ENCODE peak calls at places on chromosomes 2 and 18, in six cellular contexts. U is HepG2, V is GM12878, F is H1, Q is SK-N-SH, H is K562. O is an unnamed sample.
A peak's percentile ranks its signal among the peaks of the same experiment; 100 is the strongest.

GRCh38 chr2:20128506-20129319 is 77.3 kb upstream of the LAPTM4A start:
- DNase-seq in Q (no peak), U (no peak), V (no peak), F (no peak), H (no peak), O (no peak)

GRCh38 chr2:120239488-120240287 is 13.0 kb upstream of the RALB start:
- DNase-seq in F (no peak), Q (no peak), H (peak; percentile 32), U (peak; percentile 37), V (no peak), O (no peak)

GRCh38 chr18:23250893-23251656 is 115.8 kb downstream of the CABLES1 start:
- DNase-seq in Q (no peak), F (no peak), H (no peak), V (no peak), U (no peak), O (no peak)

GRCh38 chr2:24986397-24986796 is 14.6 kb upstream of the DNAJC27 start:
- DNase-seq in U (no peak), F (no peak), H (no peak), Q (no peak), V (no peak), O (no peak)

GRCh38 chr2:102238039-102238756 is 51.4 kb downstream of the IL1RL2 start:
- DNase-seq in H (no peak), U (no peak), F (no peak), V (no peak), Q (no peak), O (no peak)

GRCh38 chr2:49248506-49248905 is 94.2 kb upstream of the FSHR start:
- DNase-seq in V (no peak), F (no peak), Q (no peak), U (peak; percentile 14), H (no peak), O (no peak)

GRCh38 chr2:45649855-45650806 is 1.3 kb upstream of the PRKCE start:
- DNase-seq in V (no peak), F (no peak), H (peak; percentile 59), Q (peak; percentile 89), U (peak; percentile 64), O (no peak)

GRCh38 chr2:230498506-230499107 is 82.6 kb downstream of the SP100 start:
- DNase-seq in Q (no peak), H (no peak), U (no peak), V (no peak), F (no peak), O (no peak)

GRCh38 chr2:160650196-160651108 is 156.8 kb upstream of the RBMS1 start:
- DNase-seq in H (no peak), F (no peak), U (no peak), V (no peak), Q (no peak), O (no peak)

GRCh38 chr2:48199076-48199475 is 292.8 kb upstream of the FBXO11 start:
- DNase-seq in F (no peak), Q (no peak), V (no peak), U (no peak), H (no peak), O (no peak)

GRCh38 chr2:101540518-101540917 is 65.6 kb upstream of the RFX8 start:
- DNase-seq in V (no peak), U (no peak), Q (no peak), F (no peak), H (no peak), O (no peak)

GRCh38 chr18:48948112-48949050 is 2.4 kb downstream of the SMAD7 start:
- DNase-seq in H (peak; percentile 25), V (no peak), F (no peak), U (peak; percentile 94), Q (peak; percentile 69), O (no peak)

GRCh38 chr18:48950536-48951447 is at the start of gene SMAD7:
- DNase-seq in F (no peak), H (peak; percentile 26), V (no peak), Q (peak; percentile 52), U (no peak), O (no peak)

GRCh38 chr18:48949606-48950535 is 894 bp downstream of the SMAD7 start:
- DNase-seq in U (no peak), V (no peak), Q (peak; percentile 71), F (no peak), H (peak; percentile 33), O (no peak)

GRCh38 chr18:48947583-48947982 is 3.2 kb downstream of the SMAD7 start:
- DNase-seq in H (no peak), Q (peak; percentile 68), U (no peak), V (no peak), F (no peak), O (no peak)

DNA sequence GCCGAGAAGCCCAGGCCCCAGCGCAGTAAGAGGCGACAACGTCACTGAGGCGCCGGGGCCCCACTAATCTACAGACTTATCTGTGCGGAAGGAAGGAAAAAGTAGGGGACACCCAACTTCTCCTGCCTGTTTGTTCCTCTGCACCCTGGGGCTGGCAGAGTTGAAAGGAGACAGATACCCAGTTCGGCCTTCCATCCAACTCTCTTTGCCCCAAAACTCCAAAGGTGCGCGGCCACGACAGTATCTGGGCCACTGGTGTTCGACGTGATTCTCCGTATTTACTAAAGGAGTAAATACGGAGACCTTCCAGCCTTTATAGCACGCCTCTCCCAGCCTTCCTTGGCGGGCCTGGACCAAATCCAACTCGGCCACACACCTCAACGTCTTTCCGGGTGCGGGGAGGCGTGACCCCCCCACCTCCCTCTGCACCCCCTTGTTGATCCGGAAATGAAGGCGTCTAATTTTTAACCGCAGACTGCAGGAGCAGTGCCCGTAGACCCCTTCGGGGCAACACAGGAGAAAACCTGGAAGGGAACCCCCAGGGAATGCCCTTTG is 1.6 kb downstream of the SMAD7 start:
- DNase-seq in U (no peak), Q (no peak), V (no peak), F (no peak), H (no peak), O (no peak)
- TF ChIP-seq JUND in U (no peak), Q (no peak), V (no peak), F (no peak), H (no peak), O (no peak)

GRCh38 chr2:174027956-174028355 is 62.8 kb upstream of the SP3 start:
- DNase-seq in V (no peak), U (no peak), H (no peak), Q (no peak), F (no peak), O (no peak)

GRCh38 chr2:174023591-174024523 is 58.7 kb upstream of the SP3 start:
- DNase-seq in F (no peak), H (no peak), V (no peak), U (peak; percentile 78), Q (peak; percentile 81), O (peak; percentile 27)

GRCh38 chr2:174024524-174025270 is 59.5 kb upstream of the SP3 start:
- DNase-seq in H (no peak), F (no peak), V (no peak), U (no peak), Q (no peak), O (no peak)

GRCh38 chr2:174026122-174026845 is 61.1 kb upstream of the SP3 start:
- DNase-seq in U (no peak), Q (no peak), F (no peak), H (no peak), V (no peak), O (no peak)

DNA sequence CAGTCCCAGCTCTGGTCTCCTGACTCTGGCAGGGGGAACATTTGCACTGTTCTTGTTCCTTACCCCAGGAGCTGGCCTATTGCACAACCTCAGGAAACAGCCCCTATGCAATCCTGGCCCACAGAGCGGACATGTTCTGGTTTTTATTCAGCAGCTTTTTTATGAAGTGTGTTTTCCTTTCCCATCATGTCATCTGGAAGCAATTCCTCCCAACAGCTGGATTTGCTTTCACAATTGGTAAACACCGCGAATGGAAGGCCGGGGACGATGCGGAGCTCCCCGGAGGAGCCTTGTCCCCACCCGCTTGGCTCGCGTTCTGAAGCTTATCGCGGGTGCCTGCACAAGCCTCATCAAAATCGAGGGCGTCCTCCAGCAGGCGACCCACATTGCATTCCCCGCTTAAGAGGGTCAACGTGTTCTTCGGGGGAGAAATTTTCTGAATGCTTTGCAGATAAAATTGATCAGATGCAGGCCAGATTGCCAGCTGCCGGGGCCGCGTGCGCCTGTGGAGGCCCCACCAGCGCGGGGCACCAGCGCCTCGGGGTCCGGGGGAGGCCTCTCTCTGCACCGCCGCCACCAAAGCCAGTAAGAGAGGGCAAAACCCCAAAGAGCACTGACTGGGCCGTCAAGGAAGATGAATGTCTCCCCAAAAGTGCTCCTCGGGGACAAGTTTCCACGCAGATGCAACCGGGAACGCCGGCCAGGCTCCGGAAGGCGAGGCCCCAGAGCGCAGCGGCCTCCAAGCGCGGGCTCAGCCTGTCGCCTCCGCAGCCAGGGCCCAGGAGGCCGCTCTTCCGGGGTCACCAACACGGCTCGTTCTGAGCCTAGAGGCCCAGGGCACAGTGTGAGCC is 60.3 kb upstream of the SP3 start:
- DNase-seq in H (no peak), Q (peak; percentile 76), V (no peak), U (peak; percentile 72), F (no peak), O (no peak)
- TF ChIP-seq RAD21 in H (no peak), Q (no peak), V (no peak), U (no peak), F (no peak), O (no peak)

GRCh38 chr18:9985641-9986040 is 71.8 kb downstream of the VAPA start:
- DNase-seq in U (no peak), H (no peak), F (no peak), Q (no peak), V (no peak), O (no peak)
- TF ChIP-seq CTCF in U (no peak), H (no peak), F (no peak), Q (no peak), V (no peak), O (no peak)

DNA sequence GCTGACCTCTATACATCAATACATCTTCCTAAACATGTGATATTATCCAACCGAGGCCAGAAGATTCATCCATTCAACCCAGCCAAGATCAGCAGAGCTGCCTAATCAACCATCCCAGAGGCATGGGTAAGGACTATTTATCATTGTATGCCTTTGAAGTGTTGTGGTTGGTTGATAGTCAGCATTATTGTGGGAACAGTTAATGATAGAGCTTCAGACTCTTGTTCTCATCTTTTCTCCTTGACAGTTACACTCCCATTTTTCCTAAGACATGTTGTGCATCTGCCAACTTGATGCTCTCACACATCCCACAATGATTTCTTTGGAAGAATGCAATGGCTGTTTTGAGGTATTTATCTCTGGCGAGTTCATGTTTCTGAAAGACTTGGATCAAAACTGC is 55.3 kb downstream of the FASTKD2 start:
- DNase-seq in U (no peak), V (no peak), H (no peak), F (no peak), Q (no peak), O (no peak)
- TF ChIP-seq JUND in U (no peak), V (no peak), H (no peak), F (no peak), Q (no peak), O (no peak)

GRCh38 chr18:10682368-10682714 is 156.5 kb downstream of the NAPG start:
- DNase-seq in Q (no peak), V (no peak), U (no peak), H (no peak), F (no peak), O (no peak)
- TF ChIP-seq RAD21 in Q (no peak), V (peak; percentile 21), U (no peak), H (peak; percentile 67), F (peak; percentile 29), O (peak; percentile 19)